ENCODE peak calls at places on chromosomes 1 and 21, in six cellular contexts. One of them, this sample, is unnamed.

GRCh38 chr1:108814343-108815125 is 42.4 kb downstream of the AKNAD1 start:
- DNase-seq in K562: no peak
- DNase-seq in A549: no peak
- DNase-seq in GM12878: no peak
- DNase-seq in endothelial cell of umbilical vein: no peak
- DNase-seq in HepG2: no peak
- DNase-seq in this sample: no peak

GRCh38 chr1:16281765-16282164 is 44.8 kb upstream of the CPLANE2 start:
- DNase-seq in K562: no peak
- DNase-seq in A549: no peak
- DNase-seq in GM12878: no peak
- DNase-seq in endothelial cell of umbilical vein: no peak
- DNase-seq in HepG2: no peak
- DNase-seq in this sample: no peak

GRCh38 chr1:37477946-37478345 is 3.6 kb downstream of the ZC3H12A start:
- DNase-seq in K562: no peak
- DNase-seq in A549: no peak
- DNase-seq in GM12878: no peak
- DNase-seq in endothelial cell of umbilical vein: no peak
- DNase-seq in HepG2: no peak
- DNase-seq in this sample: no peak

GRCh38 chr1:154115180-154115579 is 39.7 kb downstream of the NUP210L start:
- DNase-seq in K562: no peak
- DNase-seq in A549: no peak
- DNase-seq in GM12878: no peak
- DNase-seq in endothelial cell of umbilical vein: no peak
- DNase-seq in HepG2: no peak
- DNase-seq in this sample: peak

GRCh38 chr1:205916541-205916940 is 26.7 kb downstream of the SLC26A9 start:
- DNase-seq in K562: no peak
- DNase-seq in A549: no peak
- DNase-seq in GM12878: no peak
- DNase-seq in endothelial cell of umbilical vein: no peak
- DNase-seq in HepG2: no peak
- DNase-seq in this sample: no peak

GRCh38 chr1:78377356-78377928 is 113.3 kb upstream of the PTGFR start:
- DNase-seq in K562: no peak
- DNase-seq in A549: no peak
- DNase-seq in GM12878: no peak
- DNase-seq in endothelial cell of umbilical vein: no peak
- DNase-seq in HepG2: no peak
- DNase-seq in this sample: no peak

GRCh38 chr1:210776722-210777121 is 357.2 kb downstream of the KCNH1 start:
- DNase-seq in K562: no peak
- DNase-seq in A549: no peak
- DNase-seq in GM12878: no peak
- DNase-seq in endothelial cell of umbilical vein: no peak
- DNase-seq in HepG2: no peak
- DNase-seq in this sample: no peak

GRCh38 chr1:183159960-183160359 is 26.1 kb upstream of the LAMC2 start:
- DNase-seq in K562: no peak
- DNase-seq in A549: peak
- DNase-seq in GM12878: no peak
- DNase-seq in endothelial cell of umbilical vein: no peak
- DNase-seq in HepG2: no peak
- DNase-seq in this sample: no peak

GRCh38 chr1:32337855-32338636 is 2.0 kb upstream of the MARCKSL1 start:
- DNase-seq in K562: no peak
- DNase-seq in A549: no peak
- DNase-seq in GM12878: peak
- DNase-seq in endothelial cell of umbilical vein: no peak
- DNase-seq in HepG2: peak
- DNase-seq in this sample: peak

GRCh38 chr1:234780112-234780511 is 170.1 kb upstream of the IRF2BP2 start:
- DNase-seq in K562: peak
- DNase-seq in A549: no peak
- DNase-seq in GM12878: no peak
- DNase-seq in endothelial cell of umbilical vein: peak
- DNase-seq in HepG2: no peak
- DNase-seq in this sample: peak

GRCh38 chr1:101242331-101243050 is 5.7 kb downstream of the S1PR1 start:
- DNase-seq in K562: no peak
- DNase-seq in A549: no peak
- DNase-seq in GM12878: no peak
- DNase-seq in endothelial cell of umbilical vein: peak
- DNase-seq in HepG2: no peak
- DNase-seq in this sample: no peak

GRCh38 chr1:150221552-150221951 is 14.4 kb downstream of the ANP32E start:
- DNase-seq in K562: no peak
- DNase-seq in A549: peak
- DNase-seq in GM12878: no peak
- DNase-seq in endothelial cell of umbilical vein: no peak
- DNase-seq in HepG2: no peak
- DNase-seq in this sample: peak

GRCh38 chr1:158972841-158973240 is 36.9 kb upstream of the IFI16 start:
- DNase-seq in K562: no peak
- DNase-seq in A549: no peak
- DNase-seq in GM12878: no peak
- DNase-seq in endothelial cell of umbilical vein: no peak
- DNase-seq in HepG2: no peak
- DNase-seq in this sample: peak

GRCh38 chr1:156760796-156761104 is 6.6 kb upstream of the PRCC start:
- DNase-seq in K562: no peak
- DNase-seq in A549: no peak
- DNase-seq in GM12878: no peak
- DNase-seq in endothelial cell of umbilical vein: no peak
- DNase-seq in HepG2: no peak
- DNase-seq in this sample: no peak

GRCh38 chr21:34065015-34065414 is 8.4 kb upstream of the MRPS6 start:
- DNase-seq in K562: no peak
- DNase-seq in A549: no peak
- DNase-seq in GM12878: no peak
- DNase-seq in endothelial cell of umbilical vein: no peak
- DNase-seq in HepG2: no peak
- DNase-seq in this sample: no peak

GRCh38 chr1:78297828-78298227 is 192.9 kb upstream of the PTGFR start:
- DNase-seq in K562: no peak
- DNase-seq in A549: no peak
- DNase-seq in GM12878: no peak
- DNase-seq in endothelial cell of umbilical vein: no peak
- DNase-seq in HepG2: no peak
- DNase-seq in this sample: no peak

GRCh38 chr21:37253991-37254390 is 13.1 kb downstream of the VPS26C start:
- DNase-seq in K562: no peak
- DNase-seq in A549: no peak
- DNase-seq in GM12878: no peak
- DNase-seq in endothelial cell of umbilical vein: no peak
- DNase-seq in HepG2: no peak
- DNase-seq in this sample: no peak

GRCh38 chr1:97820470-97821188 is 100.2 kb downstream of the DPYD start:
- DNase-seq in K562: no peak
- DNase-seq in A549: no peak
- DNase-seq in GM12878: no peak
- DNase-seq in endothelial cell of umbilical vein: peak
- DNase-seq in HepG2: peak
- DNase-seq in this sample: peak

GRCh38 chr1:53641481-53642214 is 97.3 kb downstream of the GLIS1 start:
- DNase-seq in K562: no peak
- DNase-seq in A549: no peak
- DNase-seq in GM12878: no peak
- DNase-seq in endothelial cell of umbilical vein: no peak
- DNase-seq in HepG2: no peak
- DNase-seq in this sample: no peak
- TF ChIP-seq MYC in K562: no peak
- TF ChIP-seq MYC in A549: no peak
- TF ChIP-seq MYC in GM12878: no peak
- TF ChIP-seq MYC in endothelial cell of umbilical vein: no peak
- TF ChIP-seq MYC in HepG2: no peak
- TF ChIP-seq MYC in this sample: no peak

GRCh38 chr1:173506437-173506836 is 29.3 kb downstream of the PRDX6 start:
- DNase-seq in K562: no peak
- DNase-seq in A549: peak
- DNase-seq in GM12878: no peak
- DNase-seq in endothelial cell of umbilical vein: no peak
- DNase-seq in HepG2: peak
- DNase-seq in this sample: no peak
- TF ChIP-seq CTCF in K562: peak
- TF ChIP-seq CTCF in A549: peak
- TF ChIP-seq CTCF in GM12878: peak
- TF ChIP-seq CTCF in endothelial cell of umbilical vein: no peak
- TF ChIP-seq CTCF in HepG2: peak
- TF ChIP-seq CTCF in this sample: no peak

DNA sequence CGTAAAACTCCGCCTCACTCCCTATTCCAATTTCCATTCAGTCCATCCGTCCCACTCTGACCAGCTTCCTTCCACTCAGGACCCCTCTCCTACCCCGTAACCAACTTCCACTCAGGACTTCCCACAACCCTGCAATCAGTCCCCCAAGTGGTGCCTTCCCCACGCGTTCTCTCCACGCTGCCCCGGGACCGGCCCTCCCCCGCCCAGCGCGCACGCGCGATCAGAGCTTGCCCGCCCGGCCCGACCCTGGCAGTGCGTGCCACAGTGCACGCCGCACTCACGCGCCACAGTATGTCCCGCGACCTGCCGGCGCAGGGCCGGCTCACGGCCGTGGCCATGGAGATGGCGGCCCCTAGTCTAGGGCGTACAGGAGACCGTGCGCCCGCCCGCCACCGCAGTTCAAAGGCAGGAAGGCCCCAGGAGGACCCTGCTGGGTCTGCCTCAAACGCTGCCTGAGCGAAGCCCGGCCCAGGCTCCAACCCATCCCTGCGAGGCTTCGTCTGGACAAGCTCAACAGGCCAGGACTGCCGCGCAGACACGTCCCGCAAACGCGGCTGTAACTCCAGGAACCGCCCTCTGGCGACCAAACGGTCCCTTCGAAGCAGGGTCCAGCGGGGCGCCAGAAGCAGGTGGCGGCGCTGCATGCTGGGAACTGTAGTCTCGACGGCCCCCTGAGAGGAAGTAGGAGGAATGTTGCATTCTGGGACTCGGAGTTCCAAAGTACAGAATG is at the start of gene NDC1:
- DNase-seq in K562: peak
- DNase-seq in A549: peak
- DNase-seq in GM12878: peak
- DNase-seq in endothelial cell of umbilical vein: peak
- DNase-seq in HepG2: peak
- DNase-seq in this sample: peak
- TF ChIP-seq POLR2A in K562: peak
- TF ChIP-seq POLR2A in A549: peak
- TF ChIP-seq POLR2A in GM12878: peak
- TF ChIP-seq POLR2A in endothelial cell of umbilical vein: no peak
- TF ChIP-seq POLR2A in HepG2: peak
- TF ChIP-seq POLR2A in this sample: peak

DNA sequence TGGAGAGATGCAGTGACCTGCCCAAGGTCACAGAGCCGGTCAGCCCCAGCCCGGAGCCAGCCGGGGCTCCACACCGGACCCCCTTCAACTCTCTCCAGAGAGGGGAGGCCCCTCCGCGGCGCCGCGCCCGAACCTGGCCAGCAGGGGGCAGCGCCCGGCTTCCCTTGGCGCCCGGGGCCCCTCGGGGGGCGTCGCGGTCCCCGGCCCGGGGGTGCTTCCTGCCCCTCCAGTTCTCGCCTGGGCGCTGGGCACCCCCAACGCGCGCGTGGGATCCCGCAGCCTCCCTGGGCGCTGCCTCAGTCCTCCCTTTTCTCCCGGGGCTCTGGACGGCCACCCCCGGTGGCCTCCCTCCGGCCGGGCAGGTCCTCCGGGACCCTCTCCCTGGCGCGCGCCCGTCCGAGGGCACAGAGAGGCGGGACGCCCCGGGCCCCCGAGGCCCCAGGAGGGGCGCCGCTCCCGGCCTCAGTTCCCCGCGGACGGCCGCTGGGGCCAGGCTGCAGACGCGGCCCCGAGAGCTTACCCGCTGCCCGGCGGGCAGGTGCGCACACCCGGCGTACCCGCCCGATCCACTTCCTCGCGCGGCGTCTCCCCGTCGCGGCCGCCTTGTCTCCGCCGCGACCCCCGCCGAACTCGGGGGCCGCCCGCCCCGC is 406 bp downstream of the HTR1D start:
- DNase-seq in K562: peak
- DNase-seq in A549: no peak
- DNase-seq in GM12878: no peak
- DNase-seq in endothelial cell of umbilical vein: no peak
- DNase-seq in HepG2: no peak
- DNase-seq in this sample: peak
- TF ChIP-seq MYC in K562: no peak
- TF ChIP-seq MYC in A549: no peak
- TF ChIP-seq MYC in GM12878: no peak
- TF ChIP-seq MYC in endothelial cell of umbilical vein: no peak
- TF ChIP-seq MYC in HepG2: no peak
- TF ChIP-seq MYC in this sample: no peak

This sample was measured in NB4.